ENCODE peak calls at places on chromosomes 5 and 9, in four cellular contexts. W is activated CD4-positive, alpha-beta T cell treated with anti-CD3 and anti-CD28 coated beads, Interleukin-2, amount 50 U/mL, for 1 hour; D is SK-MEL-5; Q is PC-9. C is an unnamed sample.
A peak's percentile ranks its signal among the peaks of the same experiment; 100 is the strongest.

GRCh38 chr9:117957267-117957666 is 253.1 kb downstream of the TLR4 start:
- DNase-seq in D (no peak), Q (no peak), W (no peak), C (no peak)

GRCh38 chr9:89295400-89295799 is 15.6 kb upstream of the CKS2 start:
- DNase-seq in W (no peak), Q (no peak), D (no peak), C (no peak)

GRCh38 chr5:177498013-177498847 is 826 bp upstream of the PDLIM7 start:
- DNase-seq in Q (no peak), W (no peak), D (no peak), C (no peak)

GRCh38 chr5:137609122-137609521 is 110.0 kb upstream of the SPOCK1 start:
- DNase-seq in D (no peak), Q (no peak), W (no peak), C (no peak)

GRCh38 chr5:177306674-177307543 is 3.3 kb downstream of the PRELID1 start:
- DNase-seq in Q (no peak), W (no peak), D (peak; percentile 22), C (no peak)

GRCh38 chr9:90848866-90849265 is 47.2 kb downstream of the SYK start:
- DNase-seq in W (no peak), D (no peak), Q (no peak), C (no peak)

GRCh38 chr9:124683043-124683442 is 88.1 kb downstream of the NR6A1 start:
- DNase-seq in Q (no peak), D (no peak), W (no peak), C (no peak)

GRCh38 chr5:169431386-169431785 is 130.4 kb upstream of the SLIT3 start:
- DNase-seq in D (no peak), Q (no peak), W (no peak), C (no peak)

GRCh38 chr9:126207256-126207655 is 119.4 kb upstream of the MVB12B start:
- DNase-seq in D (no peak), W (no peak), Q (no peak), C (no peak)

GRCh38 chr5:127707209-127707608 is 4.0 kb downstream of the CCDC192 start:
- DNase-seq in W (no peak), Q (no peak), D (no peak), C (no peak)

GRCh38 chr9:27572918-27573698 is at the start of gene C9orf72:
- DNase-seq in D (no peak), W (peak; percentile 86), Q (peak; percentile 66), C (no peak)

GRCh38 chr9:128992995-128993394 is 35.1 kb downstream of the SH3GLB2 start:
- DNase-seq in W (no peak), D (peak; percentile 46), Q (no peak), C (no peak)